ENCODE peak calls at places on chromosomes 13 and 19, in ten cellular contexts. M is body of pancreas, K is upper lobe of right lung, H is tibial nerve, C is retinal pigment epithelial cell, E is astrocyte of the spinal cord, P is tibial artery, B is upper lobe of left lung, Y is heart right ventricle, J is IMR-90. N is an unnamed sample.

GRCh38 chr13:66635526-66635925 is 594.6 kb downstream of the PCDH9 start:
- DNase-seq in B (no peak), C (peak), P (no peak), M (no peak), Y (no peak), K (no peak), J (peak), E (peak), H (no peak), N (peak)

GRCh38 chr13:41691276-41691675 is 233.9 kb downstream of the RGCC start:
- DNase-seq in H (no peak), C (no peak), Y (no peak), K (no peak), E (no peak), P (no peak), B (no peak), J (no peak), M (no peak), N (peak)

GRCh38 chr19:42567567-42567966 is 27.2 kb downstream of the CEACAM8 start:
- DNase-seq in K (no peak), E (no peak), B (no peak), C (no peak), Y (no peak), H (no peak), M (no peak), J (no peak), P (no peak), N (no peak)

GRCh38 chr19:5314012-5314906 is 26.4 kb downstream of the PTPRS start:
- DNase-seq in B (no peak), J (peak), Y (no peak), H (no peak), E (no peak), C (no peak), M (no peak), P (no peak), K (no peak), N (no peak)

GRCh38 chr13:100478107-100478809 is 110.3 kb downstream of the GGACT start:
- DNase-seq in B (no peak), Y (no peak), H (no peak), M (no peak), K (no peak), E (no peak), P (no peak), J (no peak), C (no peak), N (no peak)

GRCh38 chr13:100131863-100132574 is 43.1 kb downstream of the PCCA start:
- DNase-seq in H (no peak), K (no peak), B (no peak), E (peak), Y (no peak), J (peak), P (no peak), M (no peak), C (peak), N (peak)

GRCh38 chr13:106471957-106472543 is 63.4 kb downstream of the EFNB2 start:
- DNase-seq in E (peak), Y (no peak), C (peak), P (no peak), H (no peak), J (peak), B (peak), M (no peak), K (no peak), N (peak)

GRCh38 chr13:76741624-76742023 is 144.6 kb downstream of the KCTD12 start:
- DNase-seq in P (no peak), Y (no peak), C (no peak), J (peak), M (no peak), E (no peak), H (no peak), B (no peak), K (no peak), N (no peak)

GRCh38 chr19:10295305-10295846 is 5.6 kb downstream of the ICAM5 start:
- DNase-seq in M (no peak), C (no peak), P (no peak), Y (peak), E (no peak), B (peak), H (no peak), J (no peak), K (peak), N (no peak)

GRCh38 chr19:47353307-47353712 is 4.2 kb downstream of the DHX34 start:
- DNase-seq in K (no peak), P (no peak), E (no peak), Y (peak), B (no peak), C (no peak), H (no peak), J (no peak), M (peak), N (no peak)

GRCh38 chr19:55345818-55346724 is 6.4 kb downstream of the KMT5C start:
- DNase-seq in P (no peak), Y (peak), J (no peak), H (peak), B (no peak), M (no peak), E (peak), C (no peak), K (no peak), N (no peak)

GRCh38 chr13:77300176-77301141 is 26.4 kb downstream of the MYCBP2 start:
- DNase-seq in B (no peak), C (peak), K (no peak), P (no peak), J (peak), M (no peak), E (peak), H (no peak), Y (no peak), N (peak)

GRCh38 chr13:30832377-30832776 is 73.7 kb upstream of the MEDAG start:
- DNase-seq in K (no peak), B (no peak), H (no peak), E (no peak), P (no peak), C (no peak), M (no peak), J (no peak), Y (no peak), N (no peak)

GRCh38 chr19:35030257-35031071 is at the start of gene SCN1B:
- DNase-seq in P (peak), C (no peak), K (peak), J (peak), Y (peak), M (peak), E (peak), B (peak), H (no peak), N (peak)

GRCh38 chr19:50718255-50719118 is 1.1 kb downstream of the SHANK1 start:
- DNase-seq in K (no peak), E (no peak), J (no peak), H (no peak), P (no peak), Y (no peak), B (no peak), C (no peak), M (no peak), N (no peak)

GRCh38 chr19:28744943-28745342 is 468.0 kb downstream of the UQCRFS1 start:
- DNase-seq in K (no peak), M (no peak), P (no peak), B (no peak), J (no peak), Y (no peak), C (no peak), H (no peak), E (no peak), N (no peak)

GRCh38 chr13:95601216-95601615 is 43.3 kb downstream of the DZIP1 start:
- DNase-seq in E (no peak), Y (no peak), K (no peak), P (no peak), J (no peak), C (no peak), H (no peak), B (no peak), M (no peak), N (peak)

GRCh38 chr13:45003417-45003816 is 14.1 kb downstream of the GPALPP1 start:
- DNase-seq in P (no peak), Y (no peak), B (no peak), H (no peak), E (no peak), M (no peak), K (no peak), J (no peak), C (no peak), N (no peak)

GRCh38 chr19:56507446-56508281 is at the start of gene ZNF471:
- DNase-seq in Y (peak), M (peak), H (peak), J (peak), P (peak), E (peak), C (peak), B (peak), K (peak), N (peak)

GRCh38 chr13:102799544-102800144 is 725 bp downstream of the BIVM start:
- DNase-seq in K (peak), B (no peak), P (peak), C (no peak), Y (peak), J (peak), M (no peak), H (no peak), E (peak), N (peak)

GRCh38 chr13:38044067-38044466 is 174.5 kb upstream of the TRPC4 start:
- DNase-seq in M (no peak), P (no peak), H (no peak), E (no peak), J (no peak), K (no peak), Y (no peak), B (no peak), C (no peak), N (no peak)

DNA sequence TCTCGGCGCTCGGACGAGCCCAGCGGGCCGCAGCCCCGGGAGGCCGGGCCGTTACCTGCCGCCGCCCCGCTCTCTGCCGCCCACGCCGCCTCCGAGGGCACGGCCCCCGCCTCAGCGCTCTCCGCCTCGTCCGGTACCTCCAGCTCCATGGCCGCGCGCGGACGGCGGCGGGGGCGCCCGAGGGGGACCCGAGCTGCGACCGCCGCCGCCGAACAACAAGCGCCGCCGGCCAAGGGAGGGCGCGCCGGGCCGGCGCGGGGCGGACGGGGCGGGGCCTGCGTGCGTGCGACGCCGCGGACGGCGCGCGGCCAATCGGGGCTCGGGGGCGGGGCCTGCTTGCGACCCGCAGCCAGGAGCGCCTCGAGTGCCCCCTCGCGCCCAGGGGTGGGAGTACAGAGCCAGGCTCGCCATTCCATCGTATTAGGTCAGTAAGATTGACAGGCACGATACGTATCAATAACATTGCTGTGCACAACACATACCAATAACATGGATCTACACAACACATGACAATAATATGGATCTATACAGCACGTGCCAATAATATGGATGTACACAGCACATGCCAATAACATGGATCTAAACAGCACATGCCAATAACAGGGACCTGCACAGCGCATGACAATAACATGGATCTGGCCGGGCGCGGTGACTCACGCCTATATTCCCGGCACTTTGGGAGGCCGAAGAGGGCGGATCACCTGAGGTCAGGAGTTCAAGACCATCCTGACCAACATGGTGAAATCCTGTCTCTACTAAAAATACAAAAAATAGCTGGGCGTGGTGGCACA is at the start of gene PIP5K1C:
- DNase-seq in Y (peak), M (peak), J (peak), C (no peak), H (peak), K (peak), E (peak), P (peak), B (peak), N (peak)
- TF ChIP-seq CTCF in Y (peak), M (peak), J (peak), C (peak), H (peak), K (peak), E (peak), P (peak), B (peak), N (peak)

GRCh38 chr19:11963566-11964355 is 1.1 kb upstream of the ZNF763 start:
- DNase-seq in E (peak), P (peak), Y (peak), J (peak), K (peak), H (peak), B (peak), M (peak), C (no peak), N (peak)
- H3K4me3 ChIP-seq in E (no peak), P (peak), Y (no peak), J (no peak), K (peak), H (peak), B (no peak), M (no peak), C (no peak), N (no peak)

GRCh38 chr13:86737334-86737932 is 933.7 kb upstream of the SLITRK5 start:
- DNase-seq in C (no peak), K (no peak), J (no peak), E (no peak), Y (no peak), P (no peak), B (no peak), M (no peak), H (no peak), N (no peak)

GRCh38 chr13:86741762-86742285 is 929.3 kb upstream of the SLITRK5 start:
- DNase-seq in H (no peak), J (no peak), C (no peak), M (no peak), E (peak), K (no peak), P (no peak), Y (no peak), B (no peak), N (no peak)
- TF ChIP-seq CTCF in H (no peak), J (peak), C (peak), M (no peak), E (peak), K (no peak), P (no peak), Y (no peak), B (no peak), N (no peak)

DNA sequence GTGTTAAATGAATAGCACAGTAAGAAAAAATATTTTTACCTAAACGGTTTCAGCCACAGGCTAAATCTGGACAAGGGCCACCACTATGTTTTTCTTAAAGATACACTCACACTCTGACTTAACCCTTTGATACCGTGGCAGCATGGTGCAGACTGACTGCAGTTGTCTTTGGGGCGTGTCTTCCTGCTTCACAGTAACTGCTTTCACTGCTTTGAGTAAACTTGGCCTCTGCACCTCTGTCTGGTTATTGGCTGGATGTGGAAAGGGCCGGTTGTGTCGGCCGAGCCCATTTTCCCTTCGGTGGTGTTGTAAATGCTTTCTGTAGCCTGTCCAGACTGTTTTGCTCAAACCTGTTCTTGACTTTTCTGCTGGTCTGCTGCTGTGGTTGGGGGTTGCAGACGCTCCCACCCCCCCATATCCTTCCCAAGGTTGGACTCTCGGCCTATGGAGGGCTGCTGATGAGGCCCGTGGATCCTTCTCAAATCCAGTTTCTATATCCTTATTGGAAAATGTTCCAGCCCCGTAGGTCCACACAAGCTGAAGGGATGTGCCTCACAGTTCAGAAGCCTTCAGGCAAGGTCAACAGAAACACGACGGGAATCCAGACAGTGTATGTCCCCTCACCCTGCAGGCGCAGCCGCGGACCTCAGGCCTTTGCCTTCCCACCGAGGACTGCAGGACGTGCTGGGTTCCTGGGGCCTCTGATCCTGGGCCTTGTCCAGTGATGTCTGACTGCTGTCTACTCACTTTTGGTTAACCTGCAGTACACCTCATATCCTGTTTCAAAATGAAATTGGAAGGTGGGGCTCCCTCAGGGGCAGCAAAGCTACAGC is 90.2 kb upstream of the RNF113B start:
- DNase-seq in P (no peak), K (no peak), C (no peak), B (no peak), Y (no peak), M (peak), J (peak), H (peak), E (peak), N (peak)
- H3K4me3 ChIP-seq in P (no peak), K (no peak), C (no peak), B (no peak), Y (no peak), M (no peak), J (no peak), H (peak), E (peak), N (no peak)

GRCh38 chr13:56378566-56378965 is 762.2 kb upstream of the PRR20A start:
- DNase-seq in Y (no peak), M (no peak), P (no peak), B (no peak), C (no peak), H (no peak), K (no peak), E (no peak), J (no peak), N (no peak)
- TF ChIP-seq CTCF in Y (no peak), M (no peak), P (no peak), B (no peak), C (no peak), H (no peak), K (no peak), E (no peak), J (no peak), N (no peak)

GRCh38 chr19:49528211-49528771 is 488 bp downstream of the RCN3 start:
- DNase-seq in Y (peak), C (no peak), J (peak), B (no peak), H (no peak), P (peak), E (no peak), M (no peak), K (no peak), N (peak)
- H3K4me3 ChIP-seq in Y (peak), C (peak), J (peak), B (no peak), H (peak), P (peak), E (peak), M (no peak), K (peak), N (peak)

DNA sequence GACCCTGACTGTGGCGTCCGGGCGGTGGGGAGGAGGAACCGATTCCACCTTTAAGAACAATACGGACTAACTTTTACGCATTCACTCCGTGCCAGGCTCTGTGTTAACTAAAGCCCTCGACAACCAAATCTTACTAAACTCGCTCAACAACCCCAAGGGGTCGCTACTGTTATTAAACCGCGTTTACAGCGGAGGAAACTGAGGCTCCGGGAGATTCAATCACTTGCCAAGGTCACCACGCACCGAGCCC is 1.2 kb downstream of the SAMD1 start:
- DNase-seq in J (no peak), B (no peak), M (no peak), K (no peak), H (peak), C (no peak), E (no peak), P (no peak), Y (no peak), N (peak)
- TF ChIP-seq CTCF in J (peak), B (peak), M (no peak), K (peak), H (no peak), C (peak), E (peak), P (no peak), Y (no peak), N (no peak)

N was measured in cardiac fibroblast.